ENCODE peak calls at places on chromosomes 16 and 17, in four cellular contexts. One of them, this sample, is unnamed.

GRCh38 chr16:35750701-35751104 is 2291.3 kb downstream of the TP53TG3F start:
- DNase-seq in Peyer's patch: no peak
- DNase-seq in lower leg skin: peak; percentile 67
- DNase-seq in A549: no peak
- DNase-seq in this sample: peak; percentile 81

GRCh38 chr16:69823831-69824563 is 61.9 kb downstream of the WWP2 start:
- DNase-seq in lower leg skin: no peak
- DNase-seq in Peyer's patch: peak; percentile 58
- DNase-seq in A549: no peak
- DNase-seq in this sample: no peak

GRCh38 chr17:15742051-15742795 is 10.1 kb downstream of the TBC1D26 start:
- DNase-seq in A549: no peak
- DNase-seq in Peyer's patch: no peak
- DNase-seq in lower leg skin: no peak
- DNase-seq in this sample: no peak

GRCh38 chr17:35345445-35345925 is 27.9 kb downstream of the SLFN11 start:
- DNase-seq in lower leg skin: no peak
- DNase-seq in A549: no peak
- DNase-seq in Peyer's patch: no peak
- DNase-seq in this sample: no peak

GRCh38 chr17:32449963-32450362 is 5.7 kb downstream of the PSMD11 start:
- DNase-seq in Peyer's patch: no peak
- DNase-seq in A549: no peak
- DNase-seq in lower leg skin: no peak
- DNase-seq in this sample: no peak

GRCh38 chr17:14833201-14833773 is 431.8 kb downstream of the PMP22 start:
- DNase-seq in Peyer's patch: no peak
- DNase-seq in lower leg skin: no peak
- DNase-seq in A549: no peak
- DNase-seq in this sample: no peak

GRCh38 chr16:24540575-24541240 is 1.3 kb downstream of the RBBP6 start:
- DNase-seq in lower leg skin: no peak
- DNase-seq in A549: no peak
- DNase-seq in Peyer's patch: no peak
- DNase-seq in this sample: no peak

GRCh38 chr17:62966426-62967110 is 533 bp downstream of the TANC2 start:
- DNase-seq in A549: peak; percentile 54
- DNase-seq in lower leg skin: peak; percentile 90
- DNase-seq in Peyer's patch: no peak
- DNase-seq in this sample: no peak

GRCh38 chr16:66486773-66487579 is 59.9 kb downstream of the BEAN1 start:
- DNase-seq in A549: no peak
- DNase-seq in lower leg skin: peak; percentile 83
- DNase-seq in Peyer's patch: peak; percentile 44
- DNase-seq in this sample: no peak

GRCh38 chr17:6930754-6931153 is 65.1 kb upstream of the ALOX12 start:
- DNase-seq in lower leg skin: no peak
- DNase-seq in A549: no peak
- DNase-seq in Peyer's patch: no peak
- DNase-seq in this sample: no peak

GRCh38 chr17:27603446-27603820 is 27.6 kb upstream of the LGALS9 start:
- DNase-seq in lower leg skin: no peak
- DNase-seq in Peyer's patch: no peak
- DNase-seq in A549: no peak
- DNase-seq in this sample: no peak

GRCh38 chr16:77041468-77041867 is 149.5 kb upstream of the MON1B start:
- DNase-seq in A549: no peak
- DNase-seq in Peyer's patch: no peak
- DNase-seq in lower leg skin: no peak
- DNase-seq in this sample: no peak

GRCh38 chr16:8632675-8633182 is 11.2 kb downstream of the METTL22 start:
- DNase-seq in lower leg skin: no peak
- DNase-seq in A549: no peak
- DNase-seq in Peyer's patch: no peak
- DNase-seq in this sample: no peak

GRCh38 chr16:10090816-10091215 is 91.4 kb downstream of the GRIN2A start:
- DNase-seq in lower leg skin: no peak
- DNase-seq in Peyer's patch: no peak
- DNase-seq in A549: no peak
- DNase-seq in this sample: no peak

GRCh38 chr16:83348991-83349390 is 458.8 kb upstream of the HSBP1 start:
- DNase-seq in A549: no peak
- DNase-seq in lower leg skin: no peak
- DNase-seq in Peyer's patch: no peak
- DNase-seq in this sample: no peak

GRCh38 chr17:36931697-36932382 is 5.4 kb upstream of the LHX1 start:
- DNase-seq in A549: no peak
- DNase-seq in lower leg skin: no peak
- DNase-seq in Peyer's patch: no peak
- DNase-seq in this sample: no peak

GRCh38 chr17:27157297-27157696 is 136.6 kb upstream of the WSB1 start:
- DNase-seq in lower leg skin: peak; percentile 40
- DNase-seq in A549: no peak
- DNase-seq in Peyer's patch: no peak
- DNase-seq in this sample: no peak

GRCh38 chr17:27209316-27209715 is 84.6 kb upstream of the WSB1 start:
- DNase-seq in A549: no peak
- DNase-seq in Peyer's patch: no peak
- DNase-seq in lower leg skin: no peak
- DNase-seq in this sample: no peak

GRCh38 chr17:41098476-41098875 is 534 bp upstream of the KRTAP4-8 start:
- DNase-seq in lower leg skin: no peak
- DNase-seq in A549: no peak
- DNase-seq in Peyer's patch: no peak
- DNase-seq in this sample: no peak

GRCh38 chr17:41140360-41141132 is at the start of gene KRTAP4-6:
- DNase-seq in A549: no peak
- DNase-seq in lower leg skin: no peak
- DNase-seq in Peyer's patch: no peak
- DNase-seq in this sample: no peak

GRCh38 chr17:63837480-63837879 is 5.0 kb downstream of the SMARCD2 start:
- DNase-seq in Peyer's patch: no peak
- DNase-seq in A549: no peak
- DNase-seq in lower leg skin: no peak
- DNase-seq in this sample: no peak

GRCh38 chr17:14793237-14793636 is 471.9 kb downstream of the PMP22 start:
- DNase-seq in lower leg skin: no peak
- DNase-seq in Peyer's patch: no peak
- DNase-seq in A549: no peak
- DNase-seq in this sample: no peak

GRCh38 chr16:278863-279366 is 1.5 kb upstream of the ARHGDIG start:
- DNase-seq in lower leg skin: no peak
- DNase-seq in Peyer's patch: no peak
- DNase-seq in A549: no peak
- DNase-seq in this sample: no peak

GRCh38 chr16:1745900-1746692 is 25.2 kb downstream of the NME3 start:
- DNase-seq in lower leg skin: peak; percentile 81
- DNase-seq in Peyer's patch: no peak
- DNase-seq in A549: no peak
- DNase-seq in this sample: no peak

GRCh38 chr17:55527520-55528118 is 16.4 kb upstream of the SMIM36 start:
- DNase-seq in Peyer's patch: no peak
- DNase-seq in lower leg skin: no peak
- DNase-seq in A549: peak; percentile 50
- DNase-seq in this sample: no peak

GRCh38 chr17:31008374-31009035 is 37.7 kb downstream of the RNF135 start:
- DNase-seq in Peyer's patch: peak; percentile 81
- DNase-seq in lower leg skin: peak; percentile 90
- DNase-seq in A549: no peak
- DNase-seq in this sample: no peak

GRCh38 chr16:82368041-82368440 is 198.0 kb upstream of the MPHOSPH6 start:
- DNase-seq in A549: peak; percentile 13
- DNase-seq in Peyer's patch: no peak
- DNase-seq in lower leg skin: no peak
- DNase-seq in this sample: no peak

GRCh38 chr17:73759324-73760185 is 115.3 kb upstream of the SDK2 start:
- DNase-seq in Peyer's patch: no peak
- DNase-seq in A549: no peak
- DNase-seq in lower leg skin: no peak
- DNase-seq in this sample: no peak

GRCh38 chr17:14513835-14514234 is 213.0 kb downstream of the HS3ST3B1 start:
- DNase-seq in Peyer's patch: no peak
- DNase-seq in A549: no peak
- DNase-seq in lower leg skin: no peak
- DNase-seq in this sample: no peak

GRCh38 chr17:77929871-77930436 is 28.5 kb upstream of the TNRC6C start:
- DNase-seq in Peyer's patch: no peak
- DNase-seq in lower leg skin: no peak
- DNase-seq in A549: no peak
- DNase-seq in this sample: no peak

GRCh38 chr16:88754912-88755744 is 29.9 kb downstream of the PIEZO1 start:
- DNase-seq in lower leg skin: no peak
- DNase-seq in Peyer's patch: no peak
- DNase-seq in A549: no peak
- DNase-seq in this sample: no peak

GRCh38 chr16:29126057-29126494 is 141.2 kb downstream of the LAT start:
- DNase-seq in lower leg skin: peak; percentile 60
- DNase-seq in A549: no peak
- DNase-seq in Peyer's patch: no peak
- DNase-seq in this sample: no peak

GRCh38 chr17:4249452-4250029 is 14.2 kb downstream of the ANKFY1 start:
- DNase-seq in lower leg skin: no peak
- DNase-seq in A549: peak; percentile 78
- DNase-seq in Peyer's patch: no peak
- DNase-seq in this sample: no peak

GRCh38 chr17:44318077-44318892 is 6.3 kb downstream of the SLC25A39 start:
- DNase-seq in A549: no peak
- DNase-seq in Peyer's patch: no peak
- DNase-seq in lower leg skin: no peak
- DNase-seq in this sample: no peak

DNA sequence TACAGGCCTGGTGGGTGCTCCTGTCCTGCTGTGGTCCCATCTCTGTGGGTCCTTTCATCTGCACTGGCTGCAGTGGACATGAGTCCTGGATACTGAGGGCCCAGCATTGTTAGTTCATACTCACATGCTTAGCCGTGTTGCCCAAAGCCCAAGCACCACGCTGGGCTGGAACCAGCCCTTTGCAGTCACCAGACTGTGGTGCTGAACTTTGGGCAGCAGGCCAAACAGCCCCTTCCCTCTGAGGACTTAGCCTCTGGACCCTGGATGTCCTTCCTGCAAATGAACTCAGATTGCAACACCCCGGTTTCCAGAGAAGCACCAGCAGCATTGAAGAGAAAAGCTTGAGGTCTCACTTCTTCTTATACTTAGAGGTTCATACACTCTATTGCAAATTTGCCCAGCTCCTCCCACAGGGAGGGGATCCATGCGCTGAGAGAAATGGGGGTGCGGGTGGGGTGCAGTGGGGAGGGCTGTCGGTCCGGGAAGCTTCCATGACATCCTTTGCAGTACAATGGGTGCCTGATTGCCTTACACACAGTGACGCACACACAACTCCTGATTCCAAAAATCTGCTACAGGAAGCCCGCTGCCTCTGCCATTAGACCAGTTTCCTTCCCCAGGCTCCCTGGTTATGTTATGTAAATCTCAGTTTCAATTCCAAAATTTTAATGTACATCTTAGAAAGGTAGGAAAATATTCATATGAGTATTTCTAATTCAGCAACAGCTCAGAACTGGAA is 65.8 kb downstream of the RGS9 start:
- DNase-seq in lower leg skin: no peak
- DNase-seq in A549: no peak
- DNase-seq in Peyer's patch: no peak
- DNase-seq in this sample: no peak
- TF ChIP-seq POLR2A in lower leg skin: no peak
- TF ChIP-seq POLR2A in A549: no peak
- TF ChIP-seq POLR2A in Peyer's patch: no peak
- TF ChIP-seq POLR2A in this sample: no peak

DNA sequence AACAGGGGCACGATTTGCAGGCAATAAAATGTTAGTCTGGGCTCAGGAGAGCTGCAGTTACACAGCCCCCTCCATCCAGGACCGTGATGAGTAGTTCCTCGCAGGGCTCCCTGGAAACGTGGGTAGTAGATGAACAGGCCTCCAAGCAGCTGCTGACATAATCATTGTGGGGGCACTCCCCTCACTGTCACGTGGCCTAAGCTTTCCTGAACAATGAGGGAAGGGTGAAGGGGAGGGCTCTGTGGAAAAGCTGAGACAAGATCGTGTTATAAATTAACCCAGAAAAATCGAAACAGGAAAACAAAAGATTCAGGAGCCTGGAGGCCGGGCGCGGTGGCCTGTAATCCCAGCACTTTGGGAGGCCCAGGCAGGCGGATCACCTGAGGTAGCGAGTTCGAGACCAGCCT is 1.3 kb upstream of the PER1 start:
- DNase-seq in Peyer's patch: peak; percentile 88
- DNase-seq in A549: peak; percentile 87
- DNase-seq in lower leg skin: peak; percentile 96
- DNase-seq in this sample: peak; percentile 96
- H3K4me3 ChIP-seq in Peyer's patch: peak overlapping the region; percentile 62
- H3K4me3 ChIP-seq in A549: peak overlapping the region; percentile 30
- H3K4me3 ChIP-seq in lower leg skin: no peak overlapping the region
- H3K4me3 ChIP-seq in this sample: peak overlapping the region; percentile 98

DNA sequence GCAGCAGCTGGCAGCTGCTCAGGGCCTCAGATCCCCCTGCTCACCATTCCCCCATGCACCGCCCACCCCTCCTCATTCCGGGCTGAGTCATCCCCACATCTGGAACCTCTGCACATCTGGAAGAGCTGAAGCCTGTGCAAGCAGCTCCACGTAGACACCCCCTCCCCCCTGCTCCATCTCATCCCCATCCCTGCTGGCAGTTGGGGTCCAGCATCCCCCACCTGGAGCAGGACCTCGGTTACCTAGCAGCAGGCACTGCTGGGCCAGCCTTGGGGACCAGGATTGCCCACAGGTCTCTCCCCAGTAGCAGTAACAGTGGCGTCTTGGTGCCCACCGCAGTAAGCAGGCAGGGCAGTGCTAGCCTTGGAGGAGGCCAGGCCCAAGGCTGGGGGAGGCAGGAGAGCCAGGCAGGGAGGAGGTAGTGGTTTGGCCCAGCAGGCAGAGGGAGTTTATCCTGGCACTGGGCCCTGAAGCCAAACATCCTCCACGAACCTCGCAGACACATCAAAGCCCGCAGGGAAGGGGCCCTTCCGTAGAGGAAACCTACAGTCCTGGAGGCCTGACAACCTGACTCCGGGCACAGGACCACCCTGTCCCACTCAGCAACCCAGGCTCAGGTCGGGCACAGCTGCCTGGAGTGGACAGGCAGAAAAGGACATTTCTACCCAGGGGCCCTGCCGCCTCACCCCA is 7.7 kb upstream of the TMEM92 start:
- DNase-seq in lower leg skin: peak; percentile 89
- DNase-seq in Peyer's patch: peak; percentile 46
- DNase-seq in A549: no peak
- DNase-seq in this sample: no peak
- TF ChIP-seq POLR2A in lower leg skin: no peak
- TF ChIP-seq POLR2A in Peyer's patch: no peak
- TF ChIP-seq POLR2A in A549: no peak
- TF ChIP-seq POLR2A in this sample: no peak

DNA sequence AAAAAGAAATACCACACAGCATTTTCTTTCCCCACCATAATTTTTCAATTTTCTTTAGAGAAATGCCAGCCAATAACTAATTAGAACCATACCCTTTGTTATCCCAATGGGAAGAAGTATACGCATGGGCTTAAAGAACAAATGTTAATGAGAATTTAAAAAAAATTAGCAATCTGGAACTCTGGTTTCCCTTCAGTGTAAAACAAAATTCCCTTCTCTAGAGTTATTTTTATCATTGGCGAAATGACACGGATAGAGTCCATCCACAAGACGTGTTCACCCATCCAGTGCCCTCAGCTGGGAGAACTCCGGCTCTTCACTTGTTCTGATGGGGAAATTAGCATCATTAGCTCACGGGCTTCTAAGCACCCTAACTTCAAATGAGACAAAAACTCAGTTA is 3.3 kb downstream of the NXN start:
- DNase-seq in Peyer's patch: no peak
- DNase-seq in lower leg skin: no peak
- DNase-seq in A549: no peak
- DNase-seq in this sample: no peak
- H3K4me3 ChIP-seq in Peyer's patch: no peak overlapping the region
- H3K4me3 ChIP-seq in lower leg skin: no peak overlapping the region
- H3K4me3 ChIP-seq in A549: no peak overlapping the region
- H3K4me3 ChIP-seq in this sample: no peak overlapping the region